ENCODE peak calls at places on chromosomes 16 and 17, in ten cellular contexts. Q is body of pancreas; K is AG04450; T is SJCRH30; G is CD4-positive, alpha-beta memory T cell; A is fibroblast of lung; S is CD8-positive, alpha-beta T cell; J is osteoblast; X is BJ; P is neural progenitor cell. O is an unnamed sample. For H3K27me3, the result is how much of the 10 kb centered on the place peaks cover.

GRCh38 chr17:21381076-21381706 is 5.0 kb downstream of the KCNJ12 start:
- DNase-seq in Q (peak), K (no peak), T (no peak), G (no peak), A (no peak), S (no peak), J (no peak), X (no peak), P (no peak), O (no peak)

GRCh38 chr16:84367750-84368320 is 503 bp upstream of the ATP2C2 start:
- DNase-seq in Q (peak), K (no peak), T (no peak), G (no peak), A (no peak), S (no peak), J (peak), X (no peak), P (no peak), O (no peak)

GRCh38 chr16:22705799-22706198 is 108.2 kb upstream of the HS3ST2 start:
- DNase-seq in Q (no peak), K (no peak), T (no peak), G (no peak), A (no peak), S (no peak), J (no peak), X (no peak), P (no peak), O (no peak)

GRCh38 chr17:50147841-50148225 is 2.6 kb downstream of the PPP1R9B start:
- DNase-seq in Q (peak), K (no peak), T (no peak), G (no peak), A (peak), S (no peak), J (peak), X (no peak), P (no peak), O (peak)

GRCh38 chr16:4214215-4214621 is 27.7 kb downstream of the SRL start:
- DNase-seq in Q (no peak), K (peak), T (no peak), G (no peak), A (peak), S (no peak), J (peak), X (peak), P (no peak), O (no peak)

GRCh38 chr17:73278465-73279453 is 17.1 kb upstream of the CPSF4L start:
- DNase-seq in Q (peak), K (no peak), T (peak), G (no peak), A (peak), S (no peak), J (peak), X (no peak), P (no peak), O (peak)

GRCh38 chr16:49457196-49457595 is 83.6 kb downstream of the C16orf78 start:
- DNase-seq in Q (no peak), K (no peak), T (no peak), G (no peak), A (no peak), S (no peak), J (no peak), X (no peak), P (no peak), O (no peak)

GRCh38 chr17:4720787-4721186 is 10.4 kb downstream of the ARRB2 start:
- DNase-seq in Q (no peak), K (no peak), T (no peak), G (no peak), A (no peak), S (no peak), J (no peak), X (no peak), P (no peak), O (no peak)

GRCh38 chr16:81850197-81850944 is 71.3 kb downstream of the PLCG2 start:
- DNase-seq in Q (no peak), K (no peak), T (no peak), G (no peak), A (no peak), S (no peak), J (no peak), X (no peak), P (no peak), O (no peak)

GRCh38 chr17:57809879-57810278 is 40.0 kb downstream of the MRPS23 start:
- DNase-seq in Q (no peak), K (no peak), T (no peak), G (no peak), A (no peak), S (no peak), J (no peak), X (no peak), P (no peak), O (no peak)

GRCh38 chr16:55697867-55698266 is 42.1 kb downstream of the SLC6A2 start:
- DNase-seq in Q (no peak), K (no peak), T (no peak), G (no peak), A (no peak), S (no peak), J (no peak), X (no peak), P (no peak), O (peak)

GRCh38 chr17:55699178-55699865 is 23.3 kb downstream of the TMEM100 start:
- DNase-seq in Q (peak), K (no peak), T (peak), G (no peak), A (no peak), S (no peak), J (no peak), X (no peak), P (peak), O (no peak)

GRCh38 chr17:3026125-3026855 is 37.1 kb downstream of the OR1D5 start:
- DNase-seq in Q (no peak), K (no peak), T (no peak), G (no peak), A (no peak), S (no peak), J (no peak), X (no peak), P (no peak), O (peak)

GRCh38 chr17:8837438-8838075 is 29.9 kb downstream of the PIK3R6 start:
- DNase-seq in Q (peak), K (no peak), T (no peak), G (no peak), A (no peak), S (no peak), J (peak), X (no peak), P (no peak), O (peak)

GRCh38 chr17:57923182-57923872 is 31.9 kb downstream of the CUEDC1 start:
- DNase-seq in Q (no peak), K (no peak), T (no peak), G (no peak), A (no peak), S (no peak), J (peak), X (no peak), P (no peak), O (no peak)

GRCh38 chr16:3945751-3946603 is 65.5 kb upstream of the CREBBP start:
- DNase-seq in Q (peak), K (peak), T (peak), G (no peak), A (peak), S (no peak), J (peak), X (peak), P (no peak), O (peak)

GRCh38 chr17:75927286-75927922 is 13.4 kb downstream of the FBF1 start:
- DNase-seq in Q (no peak), K (no peak), T (no peak), G (no peak), A (peak), S (no peak), J (peak), X (no peak), P (peak), O (peak)

GRCh38 chr17:60095381-60095780 is 16.7 kb upstream of the HEATR6 start:
- DNase-seq in Q (no peak), K (no peak), T (no peak), G (no peak), A (no peak), S (no peak), J (peak), X (no peak), P (no peak), O (no peak)

GRCh38 chr17:34651267-34651955 is 72.0 kb downstream of the TMEM132E start:
- DNase-seq in Q (no peak), K (no peak), T (no peak), G (no peak), A (no peak), S (no peak), J (no peak), X (no peak), P (no peak), O (no peak)

GRCh38 chr16:14193316-14193871 is 122.3 kb downstream of the MRTFB start:
- DNase-seq in Q (no peak), K (no peak), T (no peak), G (peak), A (no peak), S (no peak), J (no peak), X (no peak), P (no peak), O (peak)

GRCh38 chr17:17693253-17693954 is 12.1 kb downstream of the RAI1 start:
- DNase-seq in Q (peak), K (no peak), T (peak), G (no peak), A (no peak), S (no peak), J (peak), X (no peak), P (peak), O (peak)

GRCh38 chr17:49365667-49366066 is 3.6 kb upstream of the ZNF652 start:
- DNase-seq in Q (no peak), K (no peak), T (no peak), G (peak), A (no peak), S (peak), J (peak), X (no peak), P (peak), O (peak)

GRCh38 chr16:4944333-4945281 is 7.7 kb upstream of the PPL start:
- DNase-seq in Q (peak), K (peak), T (peak), G (no peak), A (peak), S (no peak), J (peak), X (peak), P (no peak), O (peak)

GRCh38 chr16:5427571-5427970 is 330.0 kb upstream of the EEF2KMT start:
- DNase-seq in Q (no peak), K (no peak), T (no peak), G (no peak), A (no peak), S (no peak), J (no peak), X (no peak), P (no peak), O (no peak)

GRCh38 chr16:81748476-81749198 is 30.5 kb upstream of the PLCG2 start:
- DNase-seq in Q (no peak), K (no peak), T (no peak), G (no peak), A (no peak), S (no peak), J (no peak), X (no peak), P (no peak), O (peak)

GRCh38 chr17:82219083-82219482 is 6.4 kb upstream of the CCDC57 start:
- DNase-seq in Q (no peak), K (no peak), T (no peak), G (no peak), A (no peak), S (no peak), J (peak), X (no peak), P (no peak), O (peak)

GRCh38 chr16:11833951-11834695 is 17.2 kb downstream of the RSL1D1 start:
- DNase-seq in Q (no peak), K (peak), T (no peak), G (no peak), A (peak), S (no peak), J (peak), X (no peak), P (no peak), O (no peak)

GRCh38 chr16:11639925-11640899 is 28.0 kb upstream of the SNN start:
- DNase-seq in Q (peak), K (peak), T (peak), G (no peak), A (peak), S (no peak), J (peak), X (peak), P (peak), O (no peak)

GRCh38 chr16:27974896-27975540 is 88.5 kb downstream of the GSG1L start:
- DNase-seq in Q (no peak), K (no peak), T (no peak), G (no peak), A (no peak), S (no peak), J (peak), X (no peak), P (no peak), O (no peak)

GRCh38 chr17:38578229-38578628 is 27.5 kb downstream of the SRCIN1 start:
- DNase-seq in Q (no peak), K (no peak), T (no peak), G (no peak), A (no peak), S (no peak), J (no peak), X (no peak), P (peak), O (peak)

GRCh38 chr17:4948166-4948996 is at the start of gene PFN1:
- DNase-seq in Q (peak), K (peak), T (peak), G (peak), A (peak), S (peak), J (peak), X (peak), P (peak), O (peak)

GRCh38 chr16:57405194-57405593 is 627 bp downstream of the CCL17 start:
- DNase-seq in Q (no peak), K (no peak), T (no peak), G (no peak), A (no peak), S (no peak), J (no peak), X (no peak), P (no peak), O (no peak)

GRCh38 chr16:55323637-55324490 is at the start of gene IRX6:
- DNase-seq in Q (peak), K (no peak), T (peak), G (no peak), A (no peak), S (no peak), J (peak), X (no peak), P (peak), O (peak)

GRCh38 chr17:13671341-13671740 is 69.6 kb upstream of the HS3ST3A1 start:
- DNase-seq in Q (no peak), K (no peak), T (no peak), G (no peak), A (no peak), S (no peak), J (no peak), X (no peak), P (peak), O (no peak)

GRCh38 chr17:69066482-69066881 is 5.8 kb upstream of the ABCA9 start:
- DNase-seq in Q (no peak), K (no peak), T (no peak), G (no peak), A (no peak), S (no peak), J (no peak), X (no peak), P (no peak), O (no peak)

GRCh38 chr16:35203636-35204035 is 1744.2 kb downstream of the TP53TG3F start:
- DNase-seq in Q (no peak), K (no peak), T (no peak), G (no peak), A (no peak), S (no peak), J (no peak), X (no peak), P (no peak), O (no peak)

GRCh38 chr17:58402047-58402446 is 15.3 kb downstream of the RNF43 start:
- DNase-seq in Q (no peak), K (no peak), T (peak), G (no peak), A (no peak), S (no peak), J (peak), X (no peak), P (no peak), O (no peak)

GRCh38 chr16:11224096-11224893 is 31.7 kb downstream of the SOCS1 start:
- DNase-seq in Q (peak), K (no peak), T (no peak), G (peak), A (no peak), S (peak), J (no peak), X (no peak), P (peak), O (peak)

GRCh38 chr16:87648698-87649487 is 46.6 kb downstream of the JPH3 start:
- DNase-seq in Q (no peak), K (no peak), T (no peak), G (no peak), A (no peak), S (no peak), J (no peak), X (no peak), P (no peak), O (no peak)

GRCh38 chr16:87654826-87655225 is 52.5 kb downstream of the JPH3 start:
- DNase-seq in Q (no peak), K (no peak), T (no peak), G (no peak), A (no peak), S (no peak), J (no peak), X (no peak), P (no peak), O (no peak)

GRCh38 chr16:87652799-87653198 is 50.5 kb downstream of the JPH3 start:
- DNase-seq in Q (no peak), K (no peak), T (no peak), G (no peak), A (no peak), S (no peak), J (no peak), X (no peak), P (no peak), O (no peak)

GRCh38 chr16:87652386-87652785 is 50.1 kb downstream of the JPH3 start:
- DNase-seq in Q (no peak), K (no peak), T (no peak), G (no peak), A (no peak), S (no peak), J (no peak), X (no peak), P (no peak), O (no peak)

DNA sequence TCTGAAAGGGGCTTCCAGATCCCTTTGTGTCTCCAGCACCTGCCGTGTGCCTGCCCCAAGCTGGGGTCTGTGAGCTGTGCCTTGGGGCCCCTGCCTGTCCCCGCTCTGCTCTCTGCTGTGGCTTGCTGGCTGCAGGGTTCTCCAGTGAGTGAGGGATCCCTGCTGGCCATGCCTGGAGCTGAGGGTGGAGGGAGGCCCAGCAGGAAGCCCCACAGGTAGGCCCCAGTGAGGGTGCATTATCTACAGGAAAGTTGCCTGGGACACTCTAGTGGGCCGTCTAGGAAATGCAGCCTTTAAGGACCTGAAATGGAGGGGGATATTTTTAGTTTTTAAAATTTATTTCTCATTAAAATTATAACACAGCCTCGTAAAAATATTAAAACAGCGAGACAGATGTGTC is 50.9 kb downstream of the JPH3 start:
- DNase-seq in Q (no peak), K (no peak), T (no peak), G (no peak), A (peak), S (no peak), J (no peak), X (no peak), P (no peak), O (peak)
- H3K4me3 ChIP-seq in Q (no peak), K (no peak), T (no peak), G (no peak), A (no peak), S (no peak), J (no peak), X (no peak), P (no peak), O (no peak)

DNA sequence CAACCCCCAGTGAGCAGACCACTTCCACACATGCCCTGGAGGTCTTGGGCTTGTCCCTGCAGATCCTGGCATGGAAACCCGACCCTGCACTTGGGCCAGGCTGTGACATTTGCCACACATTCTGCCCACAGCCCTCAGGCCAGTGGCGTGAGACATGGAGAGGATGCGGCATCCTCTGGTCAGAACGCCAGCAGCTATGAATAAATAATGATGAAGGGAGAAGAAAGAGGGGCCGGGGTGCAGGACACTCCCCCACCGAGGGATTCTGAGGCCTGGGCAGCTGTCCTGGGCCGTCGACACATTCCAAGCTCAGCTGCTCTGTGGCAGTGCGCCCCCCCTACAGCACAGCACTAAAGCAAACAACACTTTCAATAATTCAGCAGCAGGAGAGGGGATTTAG is 148.8 kb downstream of the ENGASE start:
- DNase-seq in Q (no peak), K (no peak), T (peak), G (no peak), A (no peak), S (no peak), J (peak), X (no peak), P (peak), O (peak)
- H3K27me3 ChIP-seq in Q (under half), K (under half), T (under half), G (under half), A (under half), S (under half), J (under half), X (under half), P (under half), O (under half)

GRCh38 chr16:89199241-89200123 is 855 bp downstream of the SLC22A31 start:
- DNase-seq in Q (peak), K (no peak), T (peak), G (no peak), A (no peak), S (no peak), J (peak), X (no peak), P (no peak), O (peak)

GRCh38 chr16:89200124-89200849 is at the start of gene SLC22A31:
- DNase-seq in Q (peak), K (no peak), T (peak), G (no peak), A (no peak), S (no peak), J (peak), X (no peak), P (peak), O (peak)

GRCh38 chr16:89200850-89201466 is 621 bp upstream of the SLC22A31 start:
- DNase-seq in Q (no peak), K (no peak), T (peak), G (no peak), A (no peak), S (no peak), J (peak), X (no peak), P (peak), O (peak)

GRCh38 chr16:89201467-89202377 is 1.4 kb upstream of the SLC22A31 start:
- DNase-seq in Q (peak), K (no peak), T (peak), G (peak), A (peak), S (peak), J (peak), X (no peak), P (peak), O (peak)

GRCh38 chr16:89202422-89203215 is 2.3 kb upstream of the SLC22A31 start:
- DNase-seq in Q (no peak), K (no peak), T (no peak), G (no peak), A (no peak), S (no peak), J (peak), X (no peak), P (peak), O (peak)
- H3K4me3 ChIP-seq in Q (no peak), K (no peak), T (no peak), G (no peak), A (no peak), S (no peak), J (no peak), X (no peak), P (peak), O (peak)

GRCh38 chr16:89003831-89004208 is 26.8 kb upstream of the CBFA2T3 start:
- DNase-seq in Q (no peak), K (no peak), T (no peak), G (no peak), A (no peak), S (no peak), J (peak), X (no peak), P (no peak), O (no peak)
- H3K27me3 ChIP-seq in Q (under half), K (under half), T (under half), G (under half), A (under half), S (under half), J (under half), X (under half), P (under half), O (under half)

GRCh38 chr17:78729636-78730035 is 52.4 kb downstream of the CYTH1 start:
- DNase-seq in Q (no peak), K (no peak), T (no peak), G (no peak), A (no peak), S (no peak), J (no peak), X (no peak), P (no peak), O (no peak)
- H3K4me3 ChIP-seq in Q (no peak), K (no peak), T (no peak), G (no peak), A (no peak), S (no peak), J (no peak), X (no peak), P (no peak), O (no peak)

DNA sequence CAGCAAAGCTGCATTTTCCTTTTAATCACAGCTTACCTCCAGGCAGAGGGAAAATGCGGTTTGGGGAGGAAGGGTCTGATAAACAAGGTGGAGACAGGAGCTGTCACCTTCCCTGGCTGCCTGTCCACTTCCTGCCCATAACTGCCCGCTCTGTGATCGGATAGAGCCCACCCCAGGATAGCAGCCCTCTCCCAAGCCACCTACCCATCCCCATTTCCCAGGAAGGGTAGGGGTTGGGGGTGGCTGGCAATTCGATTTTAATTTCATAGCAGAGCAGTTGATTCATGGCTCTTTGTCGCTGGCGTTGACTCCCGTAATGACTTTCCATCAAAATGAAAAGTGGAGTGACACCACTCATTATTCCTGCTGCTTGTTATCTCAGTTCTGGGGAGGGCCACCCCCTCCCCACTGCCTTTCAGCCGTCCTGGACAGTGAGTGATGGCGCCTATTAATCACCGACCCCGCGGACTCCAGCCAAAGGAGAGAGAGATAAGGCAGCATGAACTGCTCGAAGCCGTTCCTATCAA is 11.2 kb downstream of the CDK5RAP3 start:
- DNase-seq in Q (no peak), K (no peak), T (no peak), G (no peak), A (no peak), S (no peak), J (no peak), X (no peak), P (no peak), O (no peak)
- H3K27me3 ChIP-seq in Q (under half), K (under half), T (under half), G (under half), A (under half), S (under half), J (under half), X (under half), P (under half), O (under half)

O was measured in H7.